ENCODE peak calls at places on chromosomes 7 and 10, in six cellular contexts. One of them, this sample, is unnamed.

GRCh38 chr10:51815723-51816122 is 116.3 kb upstream of the CSTF2T start:
- DNase-seq in astrocyte: no peak
- DNase-seq in HFF-Myc: no peak
- DNase-seq in fibroblast of lung: no peak
- DNase-seq in PC-3: no peak
- DNase-seq in body of pancreas: no peak
- DNase-seq in this sample: no peak

GRCh38 chr7:28155964-28156363 is 24.6 kb downstream of the JAZF1 start:
- DNase-seq in astrocyte: peak
- DNase-seq in HFF-Myc: no peak
- DNase-seq in fibroblast of lung: peak
- DNase-seq in PC-3: peak
- DNase-seq in body of pancreas: peak
- DNase-seq in this sample: peak

GRCh38 chr7:101817031-101817929 is at the start of gene CUX1:
- DNase-seq in astrocyte: no peak
- DNase-seq in HFF-Myc: no peak
- DNase-seq in fibroblast of lung: no peak
- DNase-seq in PC-3: peak
- DNase-seq in body of pancreas: peak
- DNase-seq in this sample: no peak

GRCh38 chr7:36969376-36969775 is 245.1 kb upstream of the AOAH start:
- DNase-seq in astrocyte: no peak
- DNase-seq in HFF-Myc: no peak
- DNase-seq in fibroblast of lung: no peak
- DNase-seq in PC-3: no peak
- DNase-seq in body of pancreas: no peak
- DNase-seq in this sample: no peak

GRCh38 chr7:54354436-54354835 is 187.7 kb upstream of the VSTM2A start:
- DNase-seq in astrocyte: no peak
- DNase-seq in HFF-Myc: no peak
- DNase-seq in fibroblast of lung: no peak
- DNase-seq in PC-3: peak
- DNase-seq in body of pancreas: no peak
- DNase-seq in this sample: no peak

GRCh38 chr7:96670338-96671289 is 39.0 kb downstream of the SEM1 start:
- DNase-seq in astrocyte: no peak
- DNase-seq in HFF-Myc: no peak
- DNase-seq in fibroblast of lung: no peak
- DNase-seq in PC-3: no peak
- DNase-seq in body of pancreas: no peak
- DNase-seq in this sample: no peak

GRCh38 chr7:106346678-106347217 is 62.0 kb upstream of the NAMPT start:
- DNase-seq in astrocyte: peak
- DNase-seq in HFF-Myc: peak
- DNase-seq in fibroblast of lung: peak
- DNase-seq in PC-3: peak
- DNase-seq in body of pancreas: no peak
- DNase-seq in this sample: peak

GRCh38 chr7:21542891-21543527 is at the start of gene DNAH11:
- DNase-seq in astrocyte: peak
- DNase-seq in HFF-Myc: no peak
- DNase-seq in fibroblast of lung: peak
- DNase-seq in PC-3: peak
- DNase-seq in body of pancreas: peak
- DNase-seq in this sample: peak

GRCh38 chr10:35265435-35265834 is 70.9 kb upstream of the CCNY start:
- DNase-seq in astrocyte: no peak
- DNase-seq in HFF-Myc: no peak
- DNase-seq in fibroblast of lung: peak
- DNase-seq in PC-3: no peak
- DNase-seq in body of pancreas: no peak
- DNase-seq in this sample: no peak

GRCh38 chr7:108947521-108947920 is 377.8 kb downstream of the DNAJB9 start:
- DNase-seq in astrocyte: no peak
- DNase-seq in HFF-Myc: no peak
- DNase-seq in fibroblast of lung: no peak
- DNase-seq in PC-3: no peak
- DNase-seq in body of pancreas: no peak
- DNase-seq in this sample: no peak

GRCh38 chr7:6630007-6630849 is 6.9 kb upstream of the ZNF316 start:
- DNase-seq in astrocyte: no peak
- DNase-seq in HFF-Myc: no peak
- DNase-seq in fibroblast of lung: no peak
- DNase-seq in PC-3: peak
- DNase-seq in body of pancreas: no peak
- DNase-seq in this sample: no peak

GRCh38 chr7:42345478-42346299 is 108.7 kb upstream of the GLI3 start:
- DNase-seq in astrocyte: no peak
- DNase-seq in HFF-Myc: no peak
- DNase-seq in fibroblast of lung: no peak
- DNase-seq in PC-3: no peak
- DNase-seq in body of pancreas: no peak
- DNase-seq in this sample: no peak

GRCh38 chr7:96729795-96730194 is 20.1 kb upstream of the SEM1 start:
- DNase-seq in astrocyte: no peak
- DNase-seq in HFF-Myc: no peak
- DNase-seq in fibroblast of lung: no peak
- DNase-seq in PC-3: peak
- DNase-seq in body of pancreas: no peak
- DNase-seq in this sample: no peak

GRCh38 chr10:2928219-2928840 is 139.0 kb upstream of the PFKP start:
- DNase-seq in astrocyte: no peak
- DNase-seq in HFF-Myc: peak
- DNase-seq in fibroblast of lung: peak
- DNase-seq in PC-3: peak
- DNase-seq in body of pancreas: peak
- DNase-seq in this sample: peak

GRCh38 chr10:2926918-2927660 is 140.3 kb upstream of the PFKP start:
- DNase-seq in astrocyte: no peak
- DNase-seq in HFF-Myc: no peak
- DNase-seq in fibroblast of lung: no peak
- DNase-seq in PC-3: no peak
- DNase-seq in body of pancreas: no peak
- DNase-seq in this sample: no peak

GRCh38 chr10:2933041-2933440 is 134.3 kb upstream of the PFKP start:
- DNase-seq in astrocyte: no peak
- DNase-seq in HFF-Myc: no peak
- DNase-seq in fibroblast of lung: no peak
- DNase-seq in PC-3: no peak
- DNase-seq in body of pancreas: no peak
- DNase-seq in this sample: no peak

GRCh38 chr10:2929457-2929856 is 137.9 kb upstream of the PFKP start:
- DNase-seq in astrocyte: no peak
- DNase-seq in HFF-Myc: no peak
- DNase-seq in fibroblast of lung: no peak
- DNase-seq in PC-3: no peak
- DNase-seq in body of pancreas: no peak
- DNase-seq in this sample: no peak

DNA sequence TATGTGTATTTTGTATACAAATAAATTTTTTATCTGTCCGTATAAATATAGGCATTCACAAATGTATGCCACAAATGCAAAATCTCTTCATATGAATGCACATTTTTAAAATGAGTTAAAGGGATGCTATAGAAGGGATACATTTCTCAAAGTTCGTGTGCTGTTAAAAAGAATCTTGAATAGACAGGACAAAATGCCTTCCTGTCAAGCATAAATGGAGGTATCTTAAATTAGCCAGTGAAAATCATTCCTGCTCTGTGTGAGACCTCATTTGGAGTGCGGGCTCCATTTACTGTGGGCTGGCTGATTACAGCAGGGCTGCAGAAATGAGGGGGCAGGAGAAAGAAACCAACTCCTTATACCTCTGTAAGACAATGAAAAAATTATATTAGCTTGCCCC is 137.5 kb upstream of the PFKP start:
- DNase-seq in astrocyte: no peak
- DNase-seq in HFF-Myc: no peak
- DNase-seq in fibroblast of lung: no peak
- DNase-seq in PC-3: no peak
- DNase-seq in body of pancreas: no peak
- DNase-seq in this sample: no peak
- H3K4me3 ChIP-seq in astrocyte: no peak
- H3K4me3 ChIP-seq in HFF-Myc: no peak
- H3K4me3 ChIP-seq in fibroblast of lung: no peak
- H3K4me3 ChIP-seq in PC-3: no peak
- H3K4me3 ChIP-seq in body of pancreas: no peak
- H3K4me3 ChIP-seq in this sample: no peak

GRCh38 chr7:100049441-100050291 is at the start of gene ZSCAN21:
- DNase-seq in astrocyte: peak
- DNase-seq in HFF-Myc: peak
- DNase-seq in fibroblast of lung: peak
- DNase-seq in PC-3: peak
- DNase-seq in body of pancreas: peak
- DNase-seq in this sample: peak
- TF ChIP-seq CTCF in astrocyte: no peak
- TF ChIP-seq CTCF in HFF-Myc: no peak
- TF ChIP-seq CTCF in fibroblast of lung: peak
- TF ChIP-seq CTCF in PC-3: peak
- TF ChIP-seq CTCF in body of pancreas: no peak
- TF ChIP-seq CTCF in this sample: no peak

GRCh38 chr7:157684157-157684595 is 347.4 kb downstream of the DNAJB6 start:
- DNase-seq in astrocyte: peak
- DNase-seq in HFF-Myc: no peak
- DNase-seq in fibroblast of lung: no peak
- DNase-seq in PC-3: no peak
- DNase-seq in body of pancreas: no peak
- DNase-seq in this sample: no peak
- H3K4me3 ChIP-seq in astrocyte: peak
- H3K4me3 ChIP-seq in HFF-Myc: no peak
- H3K4me3 ChIP-seq in fibroblast of lung: peak
- H3K4me3 ChIP-seq in PC-3: no peak
- H3K4me3 ChIP-seq in body of pancreas: no peak
- H3K4me3 ChIP-seq in this sample: no peak

DNA sequence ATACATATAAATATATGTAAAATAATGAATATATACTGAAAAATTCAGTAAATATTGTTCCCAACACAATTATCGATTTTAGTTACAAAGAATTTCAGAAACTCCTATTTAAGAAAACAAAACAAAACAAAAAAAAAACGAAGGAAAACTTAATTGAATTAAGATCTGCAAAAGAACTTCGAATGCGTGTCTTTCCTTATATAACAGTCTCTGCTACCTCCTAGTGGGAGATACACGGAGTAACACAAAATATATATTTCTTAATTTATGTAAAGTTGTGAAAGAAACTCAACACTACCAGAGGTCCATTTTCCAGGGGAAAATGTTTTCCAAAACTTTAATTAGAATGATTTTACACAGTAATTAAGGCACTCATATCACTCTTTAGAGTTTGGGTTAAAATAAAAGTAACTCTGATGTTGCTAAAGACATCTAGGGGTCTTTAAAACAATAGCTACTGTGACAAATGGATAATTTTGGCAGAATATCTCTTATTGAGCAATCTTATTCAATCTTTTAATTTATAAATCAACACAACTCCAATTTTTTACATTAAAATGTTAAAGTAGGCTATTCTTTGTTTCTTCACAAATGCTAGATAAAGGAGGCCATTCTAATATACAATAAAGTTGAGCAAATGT is 41.6 kb downstream of the NEBL start:
- DNase-seq in astrocyte: peak
- DNase-seq in HFF-Myc: no peak
- DNase-seq in fibroblast of lung: peak
- DNase-seq in PC-3: peak
- DNase-seq in body of pancreas: no peak
- DNase-seq in this sample: peak
- TF ChIP-seq CTCF in astrocyte: peak
- TF ChIP-seq CTCF in HFF-Myc: peak
- TF ChIP-seq CTCF in fibroblast of lung: peak
- TF ChIP-seq CTCF in PC-3: peak
- TF ChIP-seq CTCF in body of pancreas: no peak
- TF ChIP-seq CTCF in this sample: peak

DNA sequence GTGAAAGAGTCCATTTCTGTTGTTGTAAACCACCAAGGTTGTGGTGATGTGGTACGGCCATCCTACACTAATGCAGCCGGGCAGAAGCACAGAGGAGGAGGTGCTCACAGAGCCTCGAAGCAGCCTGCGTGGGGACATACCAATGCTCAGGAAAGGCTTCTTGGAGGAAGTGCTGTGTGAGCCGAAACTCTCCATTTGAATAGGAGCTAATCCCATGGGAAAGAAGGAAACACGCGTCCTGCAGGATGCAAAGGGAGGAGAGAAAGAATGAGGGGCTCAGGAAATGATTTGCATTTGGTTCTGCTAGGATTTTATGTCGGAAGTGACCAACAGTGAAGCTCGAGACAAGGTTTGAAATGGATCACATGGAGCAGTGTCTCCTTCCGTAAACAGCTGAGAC is 477.9 kb upstream of the ANKRD30A start:
- DNase-seq in astrocyte: no peak
- DNase-seq in HFF-Myc: no peak
- DNase-seq in fibroblast of lung: no peak
- DNase-seq in PC-3: no peak
- DNase-seq in body of pancreas: no peak
- DNase-seq in this sample: no peak
- H3K4me3 ChIP-seq in astrocyte: no peak
- H3K4me3 ChIP-seq in HFF-Myc: no peak
- H3K4me3 ChIP-seq in fibroblast of lung: no peak
- H3K4me3 ChIP-seq in PC-3: no peak
- H3K4me3 ChIP-seq in body of pancreas: no peak
- H3K4me3 ChIP-seq in this sample: no peak

GRCh38 chr10:34207350-34207749 is 607.7 kb downstream of the PARD3 start:
- DNase-seq in astrocyte: no peak
- DNase-seq in HFF-Myc: no peak
- DNase-seq in fibroblast of lung: no peak
- DNase-seq in PC-3: no peak
- DNase-seq in body of pancreas: no peak
- DNase-seq in this sample: no peak

GRCh38 chr10:34206602-34207268 is 608.4 kb downstream of the PARD3 start:
- DNase-seq in astrocyte: no peak
- DNase-seq in HFF-Myc: no peak
- DNase-seq in fibroblast of lung: no peak
- DNase-seq in PC-3: no peak
- DNase-seq in body of pancreas: no peak
- DNase-seq in this sample: no peak

GRCh38 chr10:34203966-34204630 is 611.0 kb downstream of the PARD3 start:
- DNase-seq in astrocyte: no peak
- DNase-seq in HFF-Myc: no peak
- DNase-seq in fibroblast of lung: no peak
- DNase-seq in PC-3: no peak
- DNase-seq in body of pancreas: no peak
- DNase-seq in this sample: no peak

GRCh38 chr10:34205452-34205851 is 609.6 kb downstream of the PARD3 start:
- DNase-seq in astrocyte: no peak
- DNase-seq in HFF-Myc: no peak
- DNase-seq in fibroblast of lung: no peak
- DNase-seq in PC-3: no peak
- DNase-seq in body of pancreas: no peak
- DNase-seq in this sample: no peak

GRCh38 chr10:34206078-34206477 is 609.0 kb downstream of the PARD3 start:
- DNase-seq in astrocyte: no peak
- DNase-seq in HFF-Myc: no peak
- DNase-seq in fibroblast of lung: no peak
- DNase-seq in PC-3: no peak
- DNase-seq in body of pancreas: no peak
- DNase-seq in this sample: no peak
- TF ChIP-seq CTCF in astrocyte: no peak
- TF ChIP-seq CTCF in HFF-Myc: no peak
- TF ChIP-seq CTCF in fibroblast of lung: no peak
- TF ChIP-seq CTCF in PC-3: peak
- TF ChIP-seq CTCF in body of pancreas: no peak
- TF ChIP-seq CTCF in this sample: no peak

This sample was measured in fibroblast of pulmonary artery.